ENCODE peak calls at places on chromosome 2, in four cellular contexts. K is left lung, V is cardiac fibroblast, W is psoas muscle. I is an unnamed sample.

GRCh38 chr2:11044201-11044600 is 111.1 kb upstream of the SLC66A3 start:
- DNase-seq in K (no peak), V (no peak), W (no peak), I (no peak)

GRCh38 chr2:56741601-56742102 is 557.9 kb downstream of the CCDC85A start:
- DNase-seq in K (peak), V (peak), W (peak), I (no peak)

GRCh38 chr2:47264183-47264582 is 109.1 kb upstream of the STPG4 start:
- DNase-seq in K (no peak), V (no peak), W (no peak), I (no peak)

GRCh38 chr2:216651370-216651881 is 18.2 kb downstream of the IGFBP2 start:
- DNase-seq in K (no peak), V (peak), W (no peak), I (no peak)

GRCh38 chr2:207879536-207879935 is 109.8 kb upstream of the FZD5 start:
- DNase-seq in K (no peak), V (no peak), W (no peak), I (no peak)

GRCh38 chr2:159199751-159200465 is 86.6 kb downstream of the WDSUB1 start:
- DNase-seq in K (no peak), V (peak), W (no peak), I (no peak)

GRCh38 chr2:235977445-235977844 is 190.7 kb downstream of the GBX2 start:
- DNase-seq in K (no peak), V (no peak), W (no peak), I (no peak)

GRCh38 chr2:234916674-234917073 is 35.1 kb upstream of the SH3BP4 start:
- DNase-seq in K (no peak), V (no peak), W (no peak), I (no peak)

GRCh38 chr2:54042341-54042740 is 71.5 kb upstream of the PSME4 start:
- DNase-seq in K (no peak), V (no peak), W (no peak), I (no peak)
- TF ChIP-seq CTCF in K (no peak), V (no peak), W (no peak), I (no peak)

DNA sequence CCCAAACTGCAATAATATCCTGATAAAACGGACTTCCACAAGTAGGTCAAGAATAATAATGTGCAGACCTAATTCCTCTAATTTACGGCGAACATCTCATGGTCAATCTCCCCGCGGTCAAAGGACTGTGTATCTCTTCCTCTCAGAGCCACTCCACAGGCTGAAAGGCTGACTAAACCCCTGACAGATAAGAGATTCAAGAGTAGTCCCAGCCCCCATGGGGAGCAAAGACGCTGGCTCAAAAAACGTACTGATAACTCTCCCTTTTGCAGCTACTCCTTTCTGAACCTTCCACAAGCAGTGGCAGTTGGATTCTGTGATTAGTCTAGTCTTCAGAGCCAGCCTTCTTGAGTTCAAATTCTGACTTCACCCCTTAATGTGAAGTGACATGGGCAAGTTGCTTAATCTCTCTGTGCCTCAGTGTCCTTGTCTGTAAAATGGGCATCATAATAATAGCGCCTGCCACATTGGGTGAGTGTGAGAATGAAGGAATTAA is 19.7 kb upstream of the IL18R1 start:
- DNase-seq in K (no peak), V (peak), W (no peak), I (no peak)
- TF ChIP-seq CTCF in K (no peak), V (no peak), W (no peak), I (no peak)

GRCh38 chr2:124018894-124019293 is 6.2 kb upstream of the CNTNAP5 start:
- DNase-seq in K (no peak), V (peak), W (no peak), I (no peak)
- TF ChIP-seq CTCF in K (no peak), V (no peak), W (no peak), I (peak)

GRCh38 chr2:195734395-195734794 is 77.4 kb downstream of the SLC39A10 start:
- DNase-seq in K (no peak), V (no peak), W (no peak), I (no peak)

GRCh38 chr2:195737531-195738162 is 80.6 kb downstream of the SLC39A10 start:
- DNase-seq in K (no peak), V (peak), W (no peak), I (no peak)

DNA sequence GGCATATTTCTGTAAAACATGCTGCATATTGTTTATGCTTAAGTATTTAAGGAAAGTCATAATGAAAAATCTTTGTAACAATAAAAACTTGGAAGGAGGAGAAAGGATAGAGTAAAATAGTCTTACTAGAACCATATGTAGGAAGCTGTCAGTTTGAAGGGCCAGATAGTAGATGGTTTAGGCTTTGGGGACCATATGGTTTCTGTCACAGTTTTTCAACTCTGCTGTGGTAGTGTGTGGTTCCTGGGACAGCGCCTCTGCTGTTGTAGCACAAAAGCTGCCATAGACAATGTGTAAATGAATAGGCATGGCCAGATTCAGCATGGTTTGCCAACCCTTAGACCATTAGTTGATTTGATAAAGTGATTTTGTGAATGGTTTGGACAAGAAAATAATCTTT is 75.5 kb downstream of the SLC39A10 start:
- DNase-seq in K (no peak), V (peak), W (no peak), I (no peak)
- TF ChIP-seq CTCF in K (no peak), V (peak), W (no peak), I (no peak)

GRCh38 chr2:17649026-17649425 is 104.6 kb downstream of the SMC6 start:
- DNase-seq in K (no peak), V (no peak), W (no peak), I (no peak)
- TF ChIP-seq CTCF in K (no peak), V (no peak), W (no peak), I (no peak)

DNA sequence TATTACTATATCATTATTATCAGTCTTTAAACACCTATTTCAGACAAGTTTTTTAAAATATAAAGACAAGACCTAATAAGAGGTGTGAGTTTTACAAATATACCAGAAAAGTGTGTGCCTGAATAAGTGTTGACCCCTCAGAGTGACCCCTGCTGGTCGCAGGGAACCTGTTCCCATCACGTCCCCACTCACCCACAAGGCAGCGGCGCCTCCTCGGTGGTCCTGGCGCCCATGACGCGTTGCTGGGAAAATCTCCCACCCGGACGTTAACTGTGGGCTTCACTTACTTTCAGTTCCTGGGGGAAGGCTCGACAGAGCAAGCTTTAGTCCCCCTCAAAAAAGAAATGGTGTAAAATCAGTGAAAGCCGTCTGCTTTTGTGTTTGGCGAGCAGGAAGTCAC is 93.5 kb downstream of the TMEM18 start:
- DNase-seq in K (no peak), V (no peak), W (no peak), I (peak)
- TF ChIP-seq CTCF in K (no peak), V (no peak), W (no peak), I (no peak)

GRCh38 chr2:165248238-165248637 is 9.0 kb downstream of the SCN2A start:
- DNase-seq in K (no peak), V (no peak), W (no peak), I (no peak)
- TF ChIP-seq CTCF in K (no peak), V (no peak), W (no peak), I (no peak)